ENCODE peak calls at places on chromosomes 12 and 14, in seven cellular contexts. I is cardiac fibroblast, V is astrocyte of the cerebellum, M is endothelial cell, G is H9, J is astrocyte of the spinal cord, W is psoas muscle. O is an unnamed sample.

GRCh38 chr12:125340791-125341190 is 275.6 kb downstream of the AACS start:
- DNase-seq in G (no peak), M (no peak), V (peak; percentile 91), W (no peak), I (peak; percentile 88), J (peak; percentile 83), O (peak; percentile 8)

GRCh38 chr14:88044782-88045446 is 40.0 kb downstream of the GPR65 start:
- DNase-seq in M (no peak), G (no peak), W (no peak), V (no peak), J (no peak), I (no peak), O (peak; percentile 6)

GRCh38 chr12:116454950-116455447 is 104.2 kb upstream of the MAP1LC3B2 start:
- DNase-seq in M (no peak), G (no peak), W (no peak), V (peak; percentile 53), I (peak; percentile 97), J (peak; percentile 94), O (no peak)

GRCh38 chr12:63930971-63931370 is 86.5 kb downstream of the SRGAP1 start:
- DNase-seq in M (no peak), V (no peak), W (no peak), G (no peak), I (peak; percentile 83), J (peak; percentile 45), O (no peak)

GRCh38 chr14:54918427-54918826 is 15.8 kb upstream of the GCH1 start:
- DNase-seq in V (no peak), W (no peak), G (no peak), I (no peak), M (no peak), J (no peak), O (no peak)

GRCh38 chr12:7060353-7060954 is at the start of gene C1S:
- DNase-seq in V (peak; percentile 89), J (peak; percentile 88), G (peak; percentile 81), M (peak; percentile 56), W (peak; percentile 90), I (peak; percentile 98), O (peak; percentile 63)

GRCh38 chr12:78096909-78097597 is 266.4 kb downstream of the NAV3 start:
- DNase-seq in V (peak; percentile 29), J (peak; percentile 72), W (no peak), G (no peak), M (no peak), I (peak; percentile 60), O (no peak)

GRCh38 chr14:87002831-87003230 is 990.2 kb downstream of the GALC start:
- DNase-seq in I (no peak), G (no peak), V (no peak), M (no peak), W (no peak), J (no peak), O (no peak)

GRCh38 chr12:90043264-90043663 is 334.6 kb upstream of the ATP2B1 start:
- DNase-seq in J (peak; percentile 64), W (no peak), V (no peak), G (no peak), M (no peak), I (peak; percentile 60), O (no peak)

GRCh38 chr14:32513571-32514009 is 184.5 kb downstream of the AKAP6 start:
- DNase-seq in W (no peak), M (no peak), J (peak; percentile 51), I (peak; percentile 48), G (no peak), V (no peak), O (no peak)
- TF ChIP-seq CTCF in W (peak; percentile 54), M (peak; percentile 59), J (peak; percentile 30), I (peak; percentile 41), G (peak; percentile 55), V (no peak), O (no peak)

GRCh38 chr14:101119830-101120571 is 216.5 kb upstream of the RTL1 start:
- DNase-seq in J (no peak), V (no peak), I (no peak), W (peak; percentile 65), G (peak; percentile 39), M (no peak), O (no peak)
- TF ChIP-seq CTCF in J (no peak), V (no peak), I (no peak), W (no peak), G (no peak), M (no peak), O (no peak)

GRCh38 chr12:44247588-44247987 is 411.7 kb downstream of the TMEM117 start:
- DNase-seq in W (no peak), M (no peak), J (no peak), G (peak; percentile 56), I (no peak), V (no peak), O (no peak)
- TF ChIP-seq CTCF in W (no peak), M (no peak), J (no peak), G (peak; percentile 75), I (no peak), V (no peak), O (no peak)

GRCh38 chr14:76056128-76056527 is 70.6 kb downstream of the IFT43 start:
- DNase-seq in W (no peak), J (no peak), G (peak; percentile 34), M (no peak), V (no peak), I (peak; percentile 26), O (peak; percentile 5)
- TF ChIP-seq CTCF in W (peak; percentile 24), J (peak; percentile 64), G (peak; percentile 70), M (peak; percentile 22), V (peak; percentile 55), I (peak; percentile 56), O (no peak)

GRCh38 chr12:24421759-24422158 is 472.3 kb upstream of the SOX5 start:
- DNase-seq in I (no peak), G (no peak), V (no peak), W (no peak), J (no peak), M (no peak), O (no peak)

GRCh38 chr12:24423611-24424010 is 474.1 kb upstream of the SOX5 start:
- DNase-seq in I (no peak), W (no peak), V (no peak), G (no peak), M (no peak), J (no peak), O (no peak)

GRCh38 chr12:24425601-24425970 is 476.1 kb upstream of the SOX5 start:
- DNase-seq in W (no peak), V (peak; percentile 42), J (peak; percentile 78), I (peak; percentile 67), G (no peak), M (no peak), O (no peak)

GRCh38 chr12:24424889-24425600 is 475.6 kb upstream of the SOX5 start:
- DNase-seq in G (no peak), I (no peak), W (no peak), M (no peak), V (no peak), J (no peak), O (no peak)

DNA sequence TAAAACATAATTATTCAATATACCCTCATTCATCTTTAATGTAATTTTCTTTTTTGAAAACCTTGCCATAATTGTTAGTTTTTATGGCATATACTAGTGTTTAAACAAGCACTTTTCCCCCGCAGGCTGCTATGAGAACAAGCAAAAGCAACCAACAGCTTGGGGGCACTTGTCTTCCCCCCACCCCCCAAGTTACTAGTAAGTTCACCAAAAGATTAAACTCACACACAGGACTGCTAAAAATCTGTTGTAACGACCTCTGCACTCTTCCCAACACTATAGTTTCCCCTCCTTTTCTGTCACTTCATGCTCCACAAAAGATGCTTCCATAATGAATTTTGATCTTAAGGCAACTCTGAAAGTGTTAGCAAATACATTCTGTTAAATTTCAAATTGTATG is 474.9 kb upstream of the SOX5 start:
- DNase-seq in M (no peak), J (no peak), V (no peak), G (no peak), W (no peak), I (no peak), O (no peak)
- TF ChIP-seq CTCF in M (no peak), J (no peak), V (no peak), G (no peak), W (no peak), I (no peak), O (no peak)

GRCh38 chr12:48454675-48455074 is 17.7 kb upstream of the ANP32D start:
- DNase-seq in M (no peak), I (peak; percentile 50), V (no peak), G (no peak), J (peak; percentile 5), W (no peak), O (no peak)
- TF ChIP-seq CTCF in M (no peak), I (peak; percentile 36), V (peak; percentile 7), G (peak; percentile 70), J (peak; percentile 25), W (peak; percentile 33), O (no peak)

GRCh38 chr14:83887871-83888270 is 1642.1 kb upstream of the FLRT2 start:
- DNase-seq in G (no peak), W (no peak), J (no peak), V (no peak), M (no peak), I (no peak), O (no peak)
- TF ChIP-seq CTCF in G (no peak), W (no peak), J (no peak), V (no peak), M (no peak), I (no peak), O (no peak)

GRCh38 chr12:131981388-131981787 is 31.6 kb downstream of the EP400 start:
- DNase-seq in V (no peak), W (no peak), M (no peak), J (no peak), I (no peak), G (no peak), O (no peak)

GRCh38 chr12:131983026-131983425 is 33.3 kb downstream of the EP400 start:
- DNase-seq in M (no peak), J (no peak), W (no peak), G (no peak), I (no peak), V (no peak), O (no peak)

GRCh38 chr12:131982041-131982440 is 32.3 kb downstream of the EP400 start:
- DNase-seq in W (no peak), I (no peak), J (no peak), G (no peak), M (no peak), V (no peak), O (no peak)

GRCh38 chr12:131979606-131980005 is 29.9 kb downstream of the EP400 start:
- DNase-seq in I (no peak), V (no peak), M (no peak), J (no peak), G (no peak), W (no peak), O (no peak)

GRCh38 chr12:131980263-131980662 is 30.5 kb downstream of the EP400 start:
- DNase-seq in G (no peak), J (no peak), W (no peak), I (peak; percentile 28), V (no peak), M (no peak), O (no peak)
- TF ChIP-seq CTCF in G (no peak), J (peak; percentile 33), W (no peak), I (no peak), V (no peak), M (no peak), O (no peak)

O was measured in Calu3.